ENCODE peak calls at places on chromosomes 12 and 14, in six cellular contexts. One of them, this sample, is unnamed.

GRCh38 chr14:99339551-99339950 is 67.6 kb upstream of the BCL11B start:
- DNase-seq in adrenal gland: no peak
- DNase-seq in skeletal muscle cell: no peak
- DNase-seq in cardiac fibroblast: no peak
- DNase-seq in CD4-positive, CD25-positive, alpha-beta regulatory T cell: no peak
- DNase-seq in CD8-positive, alpha-beta memory T cell: no peak
- DNase-seq in this sample: no peak

GRCh38 chr12:79935624-79936040 is 735 bp upstream of the PPP1R12A start:
- DNase-seq in CD4-positive, CD25-positive, alpha-beta regulatory T cell: peak; percentile 69
- DNase-seq in adrenal gland: no peak
- DNase-seq in cardiac fibroblast: no peak
- DNase-seq in CD8-positive, alpha-beta memory T cell: no peak
- DNase-seq in skeletal muscle cell: no peak
- DNase-seq in this sample: peak; percentile 35

GRCh38 chr14:43540948-43541347 is 966.1 kb downstream of the FSCB start:
- DNase-seq in CD8-positive, alpha-beta memory T cell: no peak
- DNase-seq in adrenal gland: no peak
- DNase-seq in CD4-positive, CD25-positive, alpha-beta regulatory T cell: no peak
- DNase-seq in cardiac fibroblast: no peak
- DNase-seq in skeletal muscle cell: no peak
- DNase-seq in this sample: no peak

GRCh38 chr14:102403028-102403427 is 40.3 kb downstream of the TECPR2 start:
- DNase-seq in CD8-positive, alpha-beta memory T cell: no peak
- DNase-seq in cardiac fibroblast: no peak
- DNase-seq in CD4-positive, CD25-positive, alpha-beta regulatory T cell: no peak
- DNase-seq in adrenal gland: no peak
- DNase-seq in skeletal muscle cell: no peak
- DNase-seq in this sample: no peak

GRCh38 chr12:29561736-29562135 is 64.2 kb upstream of the OVCH1 start:
- DNase-seq in cardiac fibroblast: no peak
- DNase-seq in CD4-positive, CD25-positive, alpha-beta regulatory T cell: no peak
- DNase-seq in adrenal gland: no peak
- DNase-seq in skeletal muscle cell: no peak
- DNase-seq in CD8-positive, alpha-beta memory T cell: no peak
- DNase-seq in this sample: no peak

GRCh38 chr12:106644335-106645073 is 61.7 kb downstream of the RFX4 start:
- DNase-seq in CD4-positive, CD25-positive, alpha-beta regulatory T cell: no peak
- DNase-seq in adrenal gland: no peak
- DNase-seq in cardiac fibroblast: no peak
- DNase-seq in CD8-positive, alpha-beta memory T cell: no peak
- DNase-seq in skeletal muscle cell: no peak
- DNase-seq in this sample: no peak

GRCh38 chr12:131066207-131066885 is 112.6 kb downstream of the ADGRD1 start:
- DNase-seq in CD4-positive, CD25-positive, alpha-beta regulatory T cell: no peak
- DNase-seq in skeletal muscle cell: no peak
- DNase-seq in CD8-positive, alpha-beta memory T cell: no peak
- DNase-seq in cardiac fibroblast: no peak
- DNase-seq in adrenal gland: no peak
- DNase-seq in this sample: no peak

GRCh38 chr12:4211372-4211771 is 62.2 kb upstream of the CCND2 start:
- DNase-seq in skeletal muscle cell: no peak
- DNase-seq in cardiac fibroblast: no peak
- DNase-seq in CD8-positive, alpha-beta memory T cell: no peak
- DNase-seq in adrenal gland: no peak
- DNase-seq in CD4-positive, CD25-positive, alpha-beta regulatory T cell: no peak
- DNase-seq in this sample: no peak

GRCh38 chr12:77160931-77161330 is 95.6 kb upstream of the E2F7 start:
- DNase-seq in CD4-positive, CD25-positive, alpha-beta regulatory T cell: no peak
- DNase-seq in CD8-positive, alpha-beta memory T cell: no peak
- DNase-seq in skeletal muscle cell: no peak
- DNase-seq in adrenal gland: no peak
- DNase-seq in cardiac fibroblast: no peak
- DNase-seq in this sample: no peak

GRCh38 chr12:76611533-76611932 is 52.0 kb upstream of the OSBPL8 start:
- DNase-seq in cardiac fibroblast: peak; percentile 96
- DNase-seq in CD8-positive, alpha-beta memory T cell: no peak
- DNase-seq in CD4-positive, CD25-positive, alpha-beta regulatory T cell: no peak
- DNase-seq in skeletal muscle cell: peak; percentile 91
- DNase-seq in adrenal gland: no peak
- DNase-seq in this sample: no peak

GRCh38 chr12:116019415-116019814 is 258.1 kb downstream of the MED13L start:
- DNase-seq in cardiac fibroblast: no peak
- DNase-seq in CD8-positive, alpha-beta memory T cell: no peak
- DNase-seq in adrenal gland: no peak
- DNase-seq in CD4-positive, CD25-positive, alpha-beta regulatory T cell: no peak
- DNase-seq in skeletal muscle cell: no peak
- DNase-seq in this sample: no peak

GRCh38 chr12:109989380-109989779 is 6.8 kb downstream of the GIT2 start:
- DNase-seq in skeletal muscle cell: no peak
- DNase-seq in adrenal gland: no peak
- DNase-seq in cardiac fibroblast: no peak
- DNase-seq in CD8-positive, alpha-beta memory T cell: no peak
- DNase-seq in CD4-positive, CD25-positive, alpha-beta regulatory T cell: no peak
- DNase-seq in this sample: no peak

GRCh38 chr12:32993404-32993803 is 96.8 kb upstream of the PKP2 start:
- DNase-seq in adrenal gland: no peak
- DNase-seq in skeletal muscle cell: no peak
- DNase-seq in CD8-positive, alpha-beta memory T cell: no peak
- DNase-seq in CD4-positive, CD25-positive, alpha-beta regulatory T cell: no peak
- DNase-seq in cardiac fibroblast: no peak
- DNase-seq in this sample: no peak

GRCh38 chr12:57611810-57612710 is 825 bp downstream of the ARHGEF25 start:
- DNase-seq in CD4-positive, CD25-positive, alpha-beta regulatory T cell: no peak
- DNase-seq in skeletal muscle cell: no peak
- DNase-seq in cardiac fibroblast: no peak
- DNase-seq in adrenal gland: no peak
- DNase-seq in CD8-positive, alpha-beta memory T cell: no peak
- DNase-seq in this sample: no peak

DNA sequence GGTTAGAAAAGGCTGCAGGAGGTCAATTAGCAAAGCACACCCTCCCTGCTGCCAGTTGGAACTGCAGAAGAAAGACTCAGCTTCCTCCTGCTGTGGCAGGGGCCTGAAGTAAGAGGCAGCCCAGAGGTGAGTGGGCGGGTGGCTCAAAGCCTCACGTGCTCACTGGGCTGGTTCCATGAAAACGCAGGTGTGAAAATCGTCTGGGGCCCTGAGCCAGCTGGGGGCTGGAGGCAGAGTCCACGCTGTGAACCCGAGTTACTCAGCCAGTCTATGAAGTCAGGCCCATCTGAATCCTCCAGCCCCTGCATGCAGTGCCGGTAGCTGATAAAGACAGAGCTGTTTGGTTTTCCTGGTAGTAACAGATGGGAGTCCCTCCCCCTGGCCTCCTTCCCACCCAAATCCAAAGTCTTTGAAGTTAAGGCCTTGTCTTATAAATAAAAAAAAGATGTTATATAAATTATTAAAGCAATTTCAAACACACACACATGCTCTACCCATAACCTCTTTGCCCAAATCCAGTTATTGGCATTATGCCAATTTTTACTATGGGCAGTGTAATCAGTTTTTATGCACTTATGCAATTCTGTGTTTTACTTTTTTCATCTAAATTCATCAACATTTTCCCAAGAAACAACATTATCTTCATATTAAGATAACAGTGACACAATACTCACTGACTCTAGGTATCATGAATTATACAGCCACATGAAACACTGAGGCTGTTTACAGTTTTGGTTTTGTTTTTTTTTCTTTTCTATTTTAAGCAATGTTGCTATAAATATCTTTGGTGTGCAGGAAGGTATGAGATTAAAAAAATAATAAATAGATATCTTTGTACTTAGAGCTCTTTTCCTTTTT is 57.9 kb upstream of the PNMA1 start:
- DNase-seq in adrenal gland: peak; percentile 77
- DNase-seq in CD4-positive, CD25-positive, alpha-beta regulatory T cell: peak; percentile 80
- DNase-seq in cardiac fibroblast: peak; percentile 45
- DNase-seq in CD8-positive, alpha-beta memory T cell: peak; percentile 68
- DNase-seq in skeletal muscle cell: no peak
- DNase-seq in this sample: peak; percentile 94
- H3K4me3 ChIP-seq in adrenal gland: no peak overlapping the region
- H3K4me3 ChIP-seq in CD4-positive, CD25-positive, alpha-beta regulatory T cell: peak overlapping the region; percentile 48
- H3K4me3 ChIP-seq in cardiac fibroblast: no peak overlapping the region
- H3K4me3 ChIP-seq in CD8-positive, alpha-beta memory T cell: peak overlapping the region; percentile 28
- H3K4me3 ChIP-seq in skeletal muscle cell: no peak overlapping the region
- H3K4me3 ChIP-seq in this sample: peak overlapping the region; percentile 31

GRCh38 chr14:78107171-78107570 is 63.0 kb upstream of the NRXN3 start:
- DNase-seq in cardiac fibroblast: no peak
- DNase-seq in CD4-positive, CD25-positive, alpha-beta regulatory T cell: no peak
- DNase-seq in adrenal gland: no peak
- DNase-seq in skeletal muscle cell: no peak
- DNase-seq in CD8-positive, alpha-beta memory T cell: no peak
- DNase-seq in this sample: no peak
- H3K4me3 ChIP-seq in cardiac fibroblast: no peak overlapping the region
- H3K4me3 ChIP-seq in CD4-positive, CD25-positive, alpha-beta regulatory T cell: no peak overlapping the region
- H3K4me3 ChIP-seq in adrenal gland: no peak overlapping the region
- H3K4me3 ChIP-seq in skeletal muscle cell: no peak overlapping the region
- H3K4me3 ChIP-seq in CD8-positive, alpha-beta memory T cell: no peak overlapping the region
- H3K4me3 ChIP-seq in this sample: no peak overlapping the region

GRCh38 chr14:78566017-78566858 is 396.1 kb downstream of the NRXN3 start:
- DNase-seq in cardiac fibroblast: peak; percentile 74
- DNase-seq in adrenal gland: peak; percentile 74
- DNase-seq in CD4-positive, CD25-positive, alpha-beta regulatory T cell: peak; percentile 47
- DNase-seq in skeletal muscle cell: peak; percentile 12
- DNase-seq in CD8-positive, alpha-beta memory T cell: peak; percentile 2
- DNase-seq in this sample: peak; percentile 21
- H3K4me3 ChIP-seq in cardiac fibroblast: peak overlapping the region; percentile 41
- H3K4me3 ChIP-seq in adrenal gland: no peak overlapping the region
- H3K4me3 ChIP-seq in CD4-positive, CD25-positive, alpha-beta regulatory T cell: no peak overlapping the region
- H3K4me3 ChIP-seq in skeletal muscle cell: peak overlapping the region; percentile 22
- H3K4me3 ChIP-seq in CD8-positive, alpha-beta memory T cell: no peak overlapping the region
- H3K4me3 ChIP-seq in this sample: no peak overlapping the region

GRCh38 chr14:71361335-71361734 is 454.1 kb downstream of the PCNX1 start:
- DNase-seq in CD8-positive, alpha-beta memory T cell: no peak
- DNase-seq in cardiac fibroblast: peak; percentile 67
- DNase-seq in adrenal gland: no peak
- DNase-seq in CD4-positive, CD25-positive, alpha-beta regulatory T cell: no peak
- DNase-seq in skeletal muscle cell: peak; percentile 45
- DNase-seq in this sample: no peak

GRCh38 chr14:71359823-71360222 is 452.6 kb downstream of the PCNX1 start:
- DNase-seq in CD4-positive, CD25-positive, alpha-beta regulatory T cell: no peak
- DNase-seq in CD8-positive, alpha-beta memory T cell: no peak
- DNase-seq in adrenal gland: no peak
- DNase-seq in skeletal muscle cell: no peak
- DNase-seq in cardiac fibroblast: no peak
- DNase-seq in this sample: no peak

GRCh38 chr14:71355324-71356201 is 448.3 kb downstream of the PCNX1 start:
- DNase-seq in CD4-positive, CD25-positive, alpha-beta regulatory T cell: no peak
- DNase-seq in cardiac fibroblast: peak; percentile 67
- DNase-seq in skeletal muscle cell: peak; percentile 90
- DNase-seq in adrenal gland: peak; percentile 47
- DNase-seq in CD8-positive, alpha-beta memory T cell: peak; percentile 4
- DNase-seq in this sample: peak; percentile 48

GRCh38 chr14:71361874-71362273 is 454.6 kb downstream of the PCNX1 start:
- DNase-seq in skeletal muscle cell: no peak
- DNase-seq in CD8-positive, alpha-beta memory T cell: no peak
- DNase-seq in adrenal gland: no peak
- DNase-seq in cardiac fibroblast: no peak
- DNase-seq in CD4-positive, CD25-positive, alpha-beta regulatory T cell: no peak
- DNase-seq in this sample: no peak

GRCh38 chr14:71358209-71358931 is 451.1 kb downstream of the PCNX1 start:
- DNase-seq in adrenal gland: no peak
- DNase-seq in skeletal muscle cell: no peak
- DNase-seq in CD8-positive, alpha-beta memory T cell: no peak
- DNase-seq in CD4-positive, CD25-positive, alpha-beta regulatory T cell: no peak
- DNase-seq in cardiac fibroblast: peak; percentile 40
- DNase-seq in this sample: peak; percentile 35
- H3K4me3 ChIP-seq in adrenal gland: no peak overlapping the region
- H3K4me3 ChIP-seq in skeletal muscle cell: no peak overlapping the region
- H3K4me3 ChIP-seq in CD8-positive, alpha-beta memory T cell: no peak overlapping the region
- H3K4me3 ChIP-seq in CD4-positive, CD25-positive, alpha-beta regulatory T cell: no peak overlapping the region
- H3K4me3 ChIP-seq in cardiac fibroblast: no peak overlapping the region
- H3K4me3 ChIP-seq in this sample: no peak overlapping the region

DNA sequence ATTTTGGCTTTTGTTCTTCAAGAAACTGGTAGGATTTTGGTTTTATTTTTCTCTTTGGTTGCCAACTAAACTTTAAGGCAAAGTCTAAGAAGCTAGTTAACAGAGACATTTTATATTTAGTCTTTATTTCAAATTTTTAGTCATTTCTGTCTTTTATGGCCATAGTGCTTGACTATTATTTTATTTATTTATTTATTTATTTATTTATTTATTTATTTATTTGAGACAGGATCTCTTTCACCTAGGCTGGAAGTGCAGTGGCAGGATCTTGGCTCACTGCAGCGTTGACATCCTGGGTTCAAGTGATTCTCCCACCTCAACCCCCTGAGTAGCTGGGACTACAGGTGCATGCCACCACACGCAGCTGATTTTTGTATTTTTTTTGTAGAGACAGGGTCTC is 3.1 kb downstream of the MON2 start:
- DNase-seq in CD4-positive, CD25-positive, alpha-beta regulatory T cell: no peak
- DNase-seq in adrenal gland: no peak
- DNase-seq in cardiac fibroblast: no peak
- DNase-seq in skeletal muscle cell: no peak
- DNase-seq in CD8-positive, alpha-beta memory T cell: no peak
- DNase-seq in this sample: no peak
- H3K4me3 ChIP-seq in CD4-positive, CD25-positive, alpha-beta regulatory T cell: peak overlapping the region; percentile 27
- H3K4me3 ChIP-seq in adrenal gland: no peak overlapping the region
- H3K4me3 ChIP-seq in cardiac fibroblast: no peak overlapping the region
- H3K4me3 ChIP-seq in skeletal muscle cell: no peak overlapping the region
- H3K4me3 ChIP-seq in CD8-positive, alpha-beta memory T cell: no peak overlapping the region
- H3K4me3 ChIP-seq in this sample: no peak overlapping the region

GRCh38 chr12:80936353-80936641 is 1.4 kb downstream of the LIN7A start:
- DNase-seq in skeletal muscle cell: no peak
- DNase-seq in adrenal gland: peak; percentile 15
- DNase-seq in CD4-positive, CD25-positive, alpha-beta regulatory T cell: no peak
- DNase-seq in CD8-positive, alpha-beta memory T cell: no peak
- DNase-seq in cardiac fibroblast: no peak
- DNase-seq in this sample: no peak
- H3K4me3 ChIP-seq in skeletal muscle cell: peak overlapping the region; percentile 92
- H3K4me3 ChIP-seq in adrenal gland: peak overlapping the region; percentile 38
- H3K4me3 ChIP-seq in CD4-positive, CD25-positive, alpha-beta regulatory T cell: no peak overlapping the region
- H3K4me3 ChIP-seq in CD8-positive, alpha-beta memory T cell: no peak overlapping the region
- H3K4me3 ChIP-seq in cardiac fibroblast: peak overlapping the region; percentile 72
- H3K4me3 ChIP-seq in this sample: peak overlapping the region; percentile 71

GRCh38 chr14:104844306-104845032 is 20.6 kb upstream of the CEP170B start:
- DNase-seq in adrenal gland: no peak
- DNase-seq in skeletal muscle cell: no peak
- DNase-seq in CD8-positive, alpha-beta memory T cell: no peak
- DNase-seq in CD4-positive, CD25-positive, alpha-beta regulatory T cell: no peak
- DNase-seq in cardiac fibroblast: no peak
- DNase-seq in this sample: no peak
- H3K4me3 ChIP-seq in adrenal gland: no peak overlapping the region
- H3K4me3 ChIP-seq in skeletal muscle cell: no peak overlapping the region
- H3K4me3 ChIP-seq in CD8-positive, alpha-beta memory T cell: no peak overlapping the region
- H3K4me3 ChIP-seq in CD4-positive, CD25-positive, alpha-beta regulatory T cell: no peak overlapping the region
- H3K4me3 ChIP-seq in cardiac fibroblast: no peak overlapping the region
- H3K4me3 ChIP-seq in this sample: no peak overlapping the region

This sample was measured in GM12864.